ENCODE peak calls at places on chromosomes 3 and 15, in six cellular contexts. One of them, this sample, is unnamed.

GRCh38 chr3:125695688-125696087 is 100.4 kb upstream of the OSBPL11 start:
- DNase-seq in AG10803: no peak
- DNase-seq in T-helper 9 cell: no peak
- DNase-seq in heart left ventricle: no peak
- DNase-seq in stimulated activated CD4-positive, alpha-beta T cell treated with anti-CD3 and anti-CD28 coated beads, Interleukin-2, amount 100 ng/mL, for 24 hours: no peak
- DNase-seq in HCEC 1CT: no peak
- DNase-seq in this sample: no peak

GRCh38 chr3:114896978-114897377 is 250.1 kb downstream of the ZBTB20 start:
- DNase-seq in AG10803: no peak
- DNase-seq in T-helper 9 cell: no peak
- DNase-seq in heart left ventricle: no peak
- DNase-seq in stimulated activated CD4-positive, alpha-beta T cell treated with anti-CD3 and anti-CD28 coated beads, Interleukin-2, amount 100 ng/mL, for 24 hours: no peak
- DNase-seq in HCEC 1CT: no peak
- DNase-seq in this sample: no peak

GRCh38 chr3:133468251-133468721 is 68.4 kb downstream of the BFSP2 start:
- DNase-seq in AG10803: no peak
- DNase-seq in T-helper 9 cell: no peak
- DNase-seq in heart left ventricle: no peak
- DNase-seq in stimulated activated CD4-positive, alpha-beta T cell treated with anti-CD3 and anti-CD28 coated beads, Interleukin-2, amount 100 ng/mL, for 24 hours: no peak
- DNase-seq in HCEC 1CT: no peak
- DNase-seq in this sample: no peak

GRCh38 chr3:151314593-151314992 is 2.0 kb downstream of the GPR87 start:
- DNase-seq in AG10803: no peak
- DNase-seq in T-helper 9 cell: no peak
- DNase-seq in heart left ventricle: no peak
- DNase-seq in stimulated activated CD4-positive, alpha-beta T cell treated with anti-CD3 and anti-CD28 coated beads, Interleukin-2, amount 100 ng/mL, for 24 hours: no peak
- DNase-seq in HCEC 1CT: no peak
- DNase-seq in this sample: no peak

GRCh38 chr15:91345761-91346160 is 245.7 kb downstream of the SV2B start:
- DNase-seq in AG10803: no peak
- DNase-seq in T-helper 9 cell: no peak
- DNase-seq in heart left ventricle: no peak
- DNase-seq in stimulated activated CD4-positive, alpha-beta T cell treated with anti-CD3 and anti-CD28 coated beads, Interleukin-2, amount 100 ng/mL, for 24 hours: no peak
- DNase-seq in HCEC 1CT: no peak
- DNase-seq in this sample: no peak

GRCh38 chr3:100073555-100074307 is 40.6 kb downstream of the FILIP1L start:
- DNase-seq in AG10803: peak
- DNase-seq in T-helper 9 cell: no peak
- DNase-seq in heart left ventricle: peak
- DNase-seq in stimulated activated CD4-positive, alpha-beta T cell treated with anti-CD3 and anti-CD28 coated beads, Interleukin-2, amount 100 ng/mL, for 24 hours: peak
- DNase-seq in HCEC 1CT: peak
- DNase-seq in this sample: no peak

GRCh38 chr3:172002512-172003078 is 36.8 kb upstream of the FNDC3B start:
- DNase-seq in AG10803: no peak
- DNase-seq in T-helper 9 cell: no peak
- DNase-seq in heart left ventricle: no peak
- DNase-seq in stimulated activated CD4-positive, alpha-beta T cell treated with anti-CD3 and anti-CD28 coated beads, Interleukin-2, amount 100 ng/mL, for 24 hours: no peak
- DNase-seq in HCEC 1CT: no peak
- DNase-seq in this sample: no peak

GRCh38 chr3:27712136-27713065 is 9.7 kb downstream of the EOMES start:
- DNase-seq in AG10803: peak
- DNase-seq in T-helper 9 cell: peak
- DNase-seq in heart left ventricle: peak
- DNase-seq in stimulated activated CD4-positive, alpha-beta T cell treated with anti-CD3 and anti-CD28 coated beads, Interleukin-2, amount 100 ng/mL, for 24 hours: peak
- DNase-seq in HCEC 1CT: peak
- DNase-seq in this sample: peak

GRCh38 chr15:25437751-25438600 is 848 bp downstream of the UBE3A start:
- DNase-seq in AG10803: peak
- DNase-seq in T-helper 9 cell: peak
- DNase-seq in heart left ventricle: peak
- DNase-seq in stimulated activated CD4-positive, alpha-beta T cell treated with anti-CD3 and anti-CD28 coated beads, Interleukin-2, amount 100 ng/mL, for 24 hours: peak
- DNase-seq in HCEC 1CT: peak
- DNase-seq in this sample: peak

GRCh38 chr3:184039414-184039813 is 7.9 kb downstream of the HTR3D start:
- DNase-seq in AG10803: peak
- DNase-seq in T-helper 9 cell: no peak
- DNase-seq in heart left ventricle: no peak
- DNase-seq in stimulated activated CD4-positive, alpha-beta T cell treated with anti-CD3 and anti-CD28 coated beads, Interleukin-2, amount 100 ng/mL, for 24 hours: no peak
- DNase-seq in HCEC 1CT: peak
- DNase-seq in this sample: no peak

GRCh38 chr3:41710646-41711388 is 251.1 kb downstream of the ULK4 start:
- DNase-seq in AG10803: peak
- DNase-seq in T-helper 9 cell: no peak
- DNase-seq in heart left ventricle: no peak
- DNase-seq in stimulated activated CD4-positive, alpha-beta T cell treated with anti-CD3 and anti-CD28 coated beads, Interleukin-2, amount 100 ng/mL, for 24 hours: no peak
- DNase-seq in HCEC 1CT: peak
- DNase-seq in this sample: no peak

GRCh38 chr3:174223611-174224010 is 635.5 kb upstream of the NAALADL2 start:
- DNase-seq in AG10803: no peak
- DNase-seq in T-helper 9 cell: no peak
- DNase-seq in heart left ventricle: no peak
- DNase-seq in stimulated activated CD4-positive, alpha-beta T cell treated with anti-CD3 and anti-CD28 coated beads, Interleukin-2, amount 100 ng/mL, for 24 hours: no peak
- DNase-seq in HCEC 1CT: no peak
- DNase-seq in this sample: no peak

GRCh38 chr3:45181496-45181895 is 35.3 kb upstream of the CDCP1 start:
- DNase-seq in AG10803: no peak
- DNase-seq in T-helper 9 cell: no peak
- DNase-seq in heart left ventricle: no peak
- DNase-seq in stimulated activated CD4-positive, alpha-beta T cell treated with anti-CD3 and anti-CD28 coated beads, Interleukin-2, amount 100 ng/mL, for 24 hours: no peak
- DNase-seq in HCEC 1CT: no peak
- DNase-seq in this sample: no peak

This sample was measured in HepG2.